ENCODE peak calls at places on chromosomes 4 and X, in seven cellular contexts. One of them, this sample, is unnamed.

GRCh38 chr4:56301181-56302076 is 85.9 kb downstream of the AASDH start:
- DNase-seq in K562: peak
- DNase-seq in ovary: peak
- DNase-seq in Karpas-422: peak
- DNase-seq in tibial nerve: peak
- DNase-seq in brain microvascular endothelial cell: peak
- DNase-seq in Peyer's patch: peak
- DNase-seq in this sample: no peak

GRCh38 chr4:155888171-155888570 is 15.3 kb upstream of the TDO2 start:
- DNase-seq in Peyer's patch: no peak
- DNase-seq in Karpas-422: no peak
- DNase-seq in brain microvascular endothelial cell: no peak
- DNase-seq in ovary: no peak
- DNase-seq in tibial nerve: no peak
- DNase-seq in K562: no peak
- DNase-seq in this sample: no peak

GRCh38 chrX:119041175-119041574 is 31.6 kb upstream of the CT47C1 start:
- DNase-seq in brain microvascular endothelial cell: peak
- DNase-seq in K562: peak
- DNase-seq in Peyer's patch: peak
- DNase-seq in Karpas-422: no peak
- DNase-seq in ovary: peak
- DNase-seq in tibial nerve: peak
- DNase-seq in this sample: no peak

GRCh38 chrX:108020631-108021030 is 24.2 kb upstream of the VSIG1 start:
- DNase-seq in Karpas-422: peak
- DNase-seq in tibial nerve: no peak
- DNase-seq in Peyer's patch: no peak
- DNase-seq in ovary: no peak
- DNase-seq in brain microvascular endothelial cell: no peak
- DNase-seq in K562: peak
- DNase-seq in this sample: no peak

GRCh38 chr4:158796370-158797140 is 27.7 kb downstream of the FNIP2 start:
- DNase-seq in brain microvascular endothelial cell: peak
- DNase-seq in ovary: no peak
- DNase-seq in Peyer's patch: no peak
- DNase-seq in Karpas-422: no peak
- DNase-seq in tibial nerve: no peak
- DNase-seq in K562: no peak
- DNase-seq in this sample: no peak

GRCh38 chr4:742742-743311 is 37.2 kb downstream of the PCGF3 start:
- DNase-seq in Peyer's patch: peak
- DNase-seq in tibial nerve: peak
- DNase-seq in ovary: peak
- DNase-seq in Karpas-422: peak
- DNase-seq in brain microvascular endothelial cell: peak
- DNase-seq in K562: peak
- DNase-seq in this sample: no peak

GRCh38 chrX:100710816-100711215 is 21.1 kb downstream of the SYTL4 start:
- DNase-seq in Peyer's patch: no peak
- DNase-seq in tibial nerve: no peak
- DNase-seq in brain microvascular endothelial cell: no peak
- DNase-seq in Karpas-422: no peak
- DNase-seq in K562: no peak
- DNase-seq in ovary: no peak
- DNase-seq in this sample: no peak

GRCh38 chr4:2494992-2495391 is 26.1 kb downstream of the RNF4 start:
- DNase-seq in ovary: peak
- DNase-seq in brain microvascular endothelial cell: no peak
- DNase-seq in tibial nerve: no peak
- DNase-seq in Peyer's patch: no peak
- DNase-seq in K562: no peak
- DNase-seq in Karpas-422: no peak
- DNase-seq in this sample: no peak

GRCh38 chrX:39814391-39814790 is 283.4 kb downstream of the BCOR start:
- DNase-seq in ovary: no peak
- DNase-seq in Peyer's patch: peak
- DNase-seq in Karpas-422: peak
- DNase-seq in tibial nerve: no peak
- DNase-seq in brain microvascular endothelial cell: no peak
- DNase-seq in K562: peak
- DNase-seq in this sample: no peak

GRCh38 chrX:49155900-49156837 is 6.4 kb upstream of the MAGIX start:
- DNase-seq in Karpas-422: peak
- DNase-seq in tibial nerve: peak
- DNase-seq in brain microvascular endothelial cell: peak
- DNase-seq in K562: peak
- DNase-seq in Peyer's patch: peak
- DNase-seq in ovary: peak
- DNase-seq in this sample: peak

GRCh38 chrX:132592880-132593279 is 104.0 kb upstream of the MBNL3 start:
- DNase-seq in brain microvascular endothelial cell: peak
- DNase-seq in tibial nerve: no peak
- DNase-seq in ovary: no peak
- DNase-seq in K562: no peak
- DNase-seq in Peyer's patch: no peak
- DNase-seq in Karpas-422: peak
- DNase-seq in this sample: no peak

GRCh38 chrX:155056471-155056870 is 14.5 kb downstream of the CMC4 start:
- DNase-seq in K562: no peak
- DNase-seq in brain microvascular endothelial cell: no peak
- DNase-seq in tibial nerve: no peak
- DNase-seq in ovary: no peak
- DNase-seq in Karpas-422: no peak
- DNase-seq in Peyer's patch: no peak
- DNase-seq in this sample: no peak

GRCh38 chrX:130418740-130419139 is 17.0 kb downstream of the RBMX2 start:
- DNase-seq in tibial nerve: no peak
- DNase-seq in Karpas-422: no peak
- DNase-seq in ovary: no peak
- DNase-seq in Peyer's patch: no peak
- DNase-seq in K562: no peak
- DNase-seq in brain microvascular endothelial cell: no peak
- DNase-seq in this sample: no peak

GRCh38 chr4:5218376-5219069 is 167.2 kb downstream of the STK32B start:
- DNase-seq in Peyer's patch: no peak
- DNase-seq in K562: no peak
- DNase-seq in tibial nerve: no peak
- DNase-seq in brain microvascular endothelial cell: no peak
- DNase-seq in ovary: no peak
- DNase-seq in Karpas-422: no peak
- DNase-seq in this sample: no peak

GRCh38 chr4:53688186-53688790 is 97.0 kb upstream of the LNX1 start:
- DNase-seq in brain microvascular endothelial cell: peak
- DNase-seq in Peyer's patch: no peak
- DNase-seq in Karpas-422: no peak
- DNase-seq in ovary: no peak
- DNase-seq in tibial nerve: no peak
- DNase-seq in K562: peak
- DNase-seq in this sample: no peak

GRCh38 chrX:129347291-129347690 is 176.0 kb downstream of the SMARCA1 start:
- DNase-seq in brain microvascular endothelial cell: no peak
- DNase-seq in Peyer's patch: no peak
- DNase-seq in ovary: no peak
- DNase-seq in Karpas-422: peak
- DNase-seq in K562: no peak
- DNase-seq in tibial nerve: no peak
- DNase-seq in this sample: no peak

GRCh38 chr4:64784125-64784524 is 374.9 kb upstream of the TECRL start:
- DNase-seq in Karpas-422: no peak
- DNase-seq in K562: no peak
- DNase-seq in Peyer's patch: no peak
- DNase-seq in ovary: no peak
- DNase-seq in brain microvascular endothelial cell: no peak
- DNase-seq in tibial nerve: no peak
- DNase-seq in this sample: no peak

GRCh38 chrX:153551135-153551534 is 33.7 kb downstream of the ATP2B3 start:
- DNase-seq in Karpas-422: no peak
- DNase-seq in tibial nerve: no peak
- DNase-seq in Peyer's patch: no peak
- DNase-seq in ovary: no peak
- DNase-seq in brain microvascular endothelial cell: peak
- DNase-seq in K562: no peak
- DNase-seq in this sample: no peak

GRCh38 chr4:17336524-17336941 is 175.4 kb downstream of the QDPR start:
- DNase-seq in ovary: no peak
- DNase-seq in tibial nerve: no peak
- DNase-seq in brain microvascular endothelial cell: no peak
- DNase-seq in Peyer's patch: peak
- DNase-seq in K562: no peak
- DNase-seq in Karpas-422: no peak
- DNase-seq in this sample: no peak

GRCh38 chr4:136319789-136320470 is 1212.4 kb downstream of the PCDH18 start:
- DNase-seq in Peyer's patch: no peak
- DNase-seq in brain microvascular endothelial cell: peak
- DNase-seq in ovary: no peak
- DNase-seq in tibial nerve: no peak
- DNase-seq in K562: no peak
- DNase-seq in Karpas-422: no peak
- DNase-seq in this sample: no peak

GRCh38 chrX:147875866-147876596 is 35.7 kb upstream of the FMR1 start:
- DNase-seq in Karpas-422: no peak
- DNase-seq in ovary: no peak
- DNase-seq in brain microvascular endothelial cell: no peak
- DNase-seq in Peyer's patch: no peak
- DNase-seq in K562: no peak
- DNase-seq in tibial nerve: no peak
- DNase-seq in this sample: no peak

GRCh38 chrX:21479695-21480280 is 105.6 kb downstream of the CNKSR2 start:
- DNase-seq in Peyer's patch: no peak
- DNase-seq in K562: no peak
- DNase-seq in tibial nerve: no peak
- DNase-seq in Karpas-422: peak
- DNase-seq in ovary: no peak
- DNase-seq in brain microvascular endothelial cell: peak
- DNase-seq in this sample: no peak

GRCh38 chr4:57442834-57443291 is 332.7 kb upstream of the IGFBP7 start:
- DNase-seq in ovary: no peak
- DNase-seq in K562: peak
- DNase-seq in tibial nerve: no peak
- DNase-seq in Karpas-422: peak
- DNase-seq in brain microvascular endothelial cell: peak
- DNase-seq in Peyer's patch: no peak
- DNase-seq in this sample: peak

GRCh38 chr4:86250006-86250405 is 109.8 kb downstream of the MAPK10 start:
- DNase-seq in brain microvascular endothelial cell: no peak
- DNase-seq in Karpas-422: no peak
- DNase-seq in Peyer's patch: no peak
- DNase-seq in tibial nerve: no peak
- DNase-seq in K562: no peak
- DNase-seq in ovary: no peak
- DNase-seq in this sample: no peak

GRCh38 chr4:48832571-48832970 is 1.7 kb downstream of the OCIAD1 start:
- DNase-seq in K562: no peak
- DNase-seq in Peyer's patch: no peak
- DNase-seq in brain microvascular endothelial cell: no peak
- DNase-seq in tibial nerve: no peak
- DNase-seq in Karpas-422: no peak
- DNase-seq in ovary: no peak
- DNase-seq in this sample: no peak
- H3K27ac ChIP-seq in K562: peak
- H3K27ac ChIP-seq in Peyer's patch: no peak
- H3K27ac ChIP-seq in brain microvascular endothelial cell: no peak
- H3K27ac ChIP-seq in tibial nerve: no peak
- H3K27ac ChIP-seq in Karpas-422: peak
- H3K27ac ChIP-seq in ovary: no peak
- H3K27ac ChIP-seq in this sample: no peak

DNA sequence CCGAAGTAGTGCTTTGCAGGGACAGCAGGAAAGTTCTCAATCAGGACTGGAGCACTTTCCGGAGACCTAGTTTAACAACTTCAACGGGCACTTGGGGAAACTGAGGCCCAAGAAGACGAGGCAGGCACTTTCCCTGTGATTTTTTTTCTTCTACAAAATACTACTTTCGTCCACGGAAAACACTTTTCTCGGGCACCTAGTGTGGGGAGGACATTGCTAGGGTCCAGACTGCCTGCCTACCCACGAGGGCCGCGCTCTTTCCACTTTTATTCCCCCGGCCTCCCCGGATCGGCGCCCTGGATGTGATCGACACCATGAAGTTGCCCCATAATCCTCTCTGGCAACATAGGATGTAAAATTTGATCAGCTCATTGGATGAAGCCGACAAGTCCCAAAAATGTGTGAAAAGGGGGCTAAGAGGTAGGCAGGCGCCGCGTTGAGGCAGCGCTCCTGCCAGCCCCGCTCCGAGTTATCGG is 125.5 kb upstream of the CXorf66 start:
- DNase-seq in brain microvascular endothelial cell: no peak
- DNase-seq in K562: no peak
- DNase-seq in Karpas-422: no peak
- DNase-seq in Peyer's patch: no peak
- DNase-seq in ovary: no peak
- DNase-seq in tibial nerve: no peak
- DNase-seq in this sample: no peak
- H3K27ac ChIP-seq in brain microvascular endothelial cell: no peak
- H3K27ac ChIP-seq in K562: no peak
- H3K27ac ChIP-seq in Karpas-422: no peak
- H3K27ac ChIP-seq in Peyer's patch: no peak
- H3K27ac ChIP-seq in ovary: no peak
- H3K27ac ChIP-seq in tibial nerve: peak
- H3K27ac ChIP-seq in this sample: no peak

GRCh38 chrX:134570509-134570846 is 87.8 kb downstream of the PLAC1 start:
- DNase-seq in ovary: no peak
- DNase-seq in K562: no peak
- DNase-seq in tibial nerve: no peak
- DNase-seq in brain microvascular endothelial cell: no peak
- DNase-seq in Peyer's patch: no peak
- DNase-seq in Karpas-422: no peak
- DNase-seq in this sample: no peak
- H3K27ac ChIP-seq in ovary: no peak
- H3K27ac ChIP-seq in K562: no peak
- H3K27ac ChIP-seq in tibial nerve: no peak
- H3K27ac ChIP-seq in brain microvascular endothelial cell: no peak
- H3K27ac ChIP-seq in Peyer's patch: no peak
- H3K27ac ChIP-seq in Karpas-422: no peak
- H3K27ac ChIP-seq in this sample: no peak

DNA sequence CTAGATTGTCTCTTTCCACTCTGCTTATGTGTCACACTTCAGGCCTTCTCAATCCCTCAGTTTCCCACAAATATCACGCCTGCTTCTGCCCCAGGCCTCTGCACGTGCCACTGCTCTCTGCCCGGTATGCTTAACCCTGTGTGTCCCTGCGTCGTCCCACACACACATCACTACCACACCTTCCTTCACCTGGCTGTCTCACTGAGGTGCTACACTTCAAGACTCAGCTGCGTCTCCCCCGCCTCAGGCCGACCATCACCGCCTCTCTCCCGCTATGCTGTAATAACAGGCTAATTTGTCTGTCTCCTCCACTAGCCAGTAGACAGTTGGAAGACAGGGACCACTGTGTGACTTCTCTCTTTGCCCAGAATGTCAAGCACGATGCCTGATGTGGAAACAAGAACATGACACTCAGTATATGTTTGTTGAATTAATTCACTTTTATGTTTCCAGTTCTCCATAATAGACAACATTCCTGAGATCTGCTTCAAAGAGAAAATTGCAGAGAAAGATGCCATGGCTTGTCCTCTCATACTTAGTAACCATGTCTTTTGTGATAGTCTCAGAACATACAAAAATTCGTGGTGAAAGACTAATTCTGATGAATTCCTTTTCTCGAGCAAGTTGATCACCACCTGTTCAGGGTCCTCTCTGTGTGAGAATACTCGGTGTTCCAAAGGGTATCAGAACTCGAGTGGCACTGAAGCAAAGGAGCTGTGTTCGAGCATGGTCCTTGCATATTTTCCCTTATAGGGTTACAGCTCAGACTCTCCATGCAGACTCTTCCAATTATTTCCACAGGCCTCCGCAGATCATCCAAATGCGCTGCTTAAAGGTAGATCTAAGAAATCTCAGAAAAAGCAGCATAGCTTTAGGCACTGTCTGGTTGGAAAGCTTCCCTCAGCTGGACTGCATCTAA is 54.2 kb downstream of the AFAP1 start:
- DNase-seq in brain microvascular endothelial cell: no peak
- DNase-seq in Karpas-422: no peak
- DNase-seq in ovary: no peak
- DNase-seq in Peyer's patch: no peak
- DNase-seq in tibial nerve: no peak
- DNase-seq in K562: no peak
- DNase-seq in this sample: no peak
- H3K27ac ChIP-seq in brain microvascular endothelial cell: no peak
- H3K27ac ChIP-seq in Karpas-422: no peak
- H3K27ac ChIP-seq in ovary: no peak
- H3K27ac ChIP-seq in Peyer's patch: no peak
- H3K27ac ChIP-seq in tibial nerve: no peak
- H3K27ac ChIP-seq in K562: no peak
- H3K27ac ChIP-seq in this sample: no peak